ENCODE peak calls at places on chromosomes 12 and 14, in ten cellular contexts. B is progenitor cell of endocrine pancreas; W is G401; P is fibroblast of mammary gland; S is left ventricle myocardium inferior; M is stimulated activated CD8-positive, alpha-beta memory T cell treated with anti-CD3 and anti-CD28 coated beads, Interleukin-7, amount 100 ng/mL, for 24 hours; Y is mammary epithelial cell; G is IMR-90; J is stimulated activated CD4-positive, alpha-beta T cell treated with anti-CD3 and anti-CD28 coated beads, Interleukin-1b, Interleukin-23, amount 100 ng/mL, for 4 hours; N is stomach. H is an unnamed sample.

GRCh38 chr12:15220451-15220850 is 766 bp downstream of the RERG start:
- DNase-seq in G (no peak), B (no peak), P (no peak), W (no peak), N (no peak), M (no peak), J (no peak), S (no peak), Y (no peak), H (no peak)

GRCh38 chr14:24921903-24922302 is 128.0 kb downstream of the STXBP6 start:
- DNase-seq in W (no peak), N (no peak), M (no peak), S (no peak), G (peak; percentile 60), J (no peak), B (no peak), P (peak; percentile 65), Y (peak; percentile 43), H (peak; percentile 59)

GRCh38 chr14:99775351-99775750 is 17.9 kb upstream of the EML1 start:
- DNase-seq in M (no peak), S (no peak), N (no peak), P (no peak), J (no peak), B (no peak), G (no peak), Y (no peak), W (no peak), H (no peak)

GRCh38 chr12:52349196-52349595 is 18.1 kb downstream of the KRT85 start:
- DNase-seq in G (peak; percentile 4), N (no peak), B (no peak), S (no peak), M (no peak), Y (peak; percentile 83), P (peak; percentile 20), W (no peak), J (no peak), H (peak; percentile 43)

GRCh38 chr12:111298583-111299436 is 70.1 kb downstream of the PHETA1 start:
- DNase-seq in W (peak; percentile 53), J (peak; percentile 29), P (peak; percentile 46), B (peak; percentile 57), M (peak; percentile 33), Y (peak; percentile 22), N (peak; percentile 34), S (peak; percentile 28), G (peak; percentile 31), H (peak; percentile 47)

GRCh38 chr12:69689638-69690037 is 9.5 kb downstream of the BEST3 start:
- DNase-seq in M (no peak), S (no peak), W (no peak), Y (no peak), B (no peak), P (no peak), N (no peak), J (no peak), G (no peak), H (no peak)

GRCh38 chr14:67977468-67978034 is 158.0 kb downstream of the RAD51B start:
- DNase-seq in J (no peak), Y (no peak), B (no peak), N (no peak), W (no peak), M (no peak), P (no peak), G (no peak), S (no peak), H (no peak)

GRCh38 chr12:6235906-6236640 is 35.9 kb downstream of the CD9 start:
- DNase-seq in B (no peak), W (no peak), J (no peak), M (no peak), G (no peak), P (no peak), S (no peak), Y (no peak), N (no peak), H (no peak)

GRCh38 chr12:71955946-71956345 is 17.3 kb downstream of the TPH2 start:
- DNase-seq in S (no peak), W (no peak), B (no peak), J (no peak), N (no peak), Y (no peak), P (peak; percentile 39), M (no peak), G (peak; percentile 89), H (peak; percentile 63)

GRCh38 chr12:126726481-126727217 is 1540.3 kb upstream of the TMEM132C start:
- DNase-seq in W (no peak), G (no peak), P (no peak), J (no peak), B (no peak), N (no peak), M (no peak), S (no peak), Y (no peak), H (no peak)

GRCh38 chr12:59372971-59373370 is 222.9 kb upstream of the SLC16A7 start:
- DNase-seq in J (no peak), P (peak; percentile 44), Y (peak; percentile 31), N (no peak), S (no peak), G (peak; percentile 21), W (no peak), M (no peak), B (no peak), H (peak; percentile 39)

GRCh38 chr14:100037351-100037750 is 27.9 kb upstream of the EVL start:
- DNase-seq in N (peak; percentile 30), M (no peak), W (peak; percentile 33), P (peak; percentile 75), S (no peak), B (no peak), G (peak; percentile 71), Y (no peak), J (no peak), H (peak; percentile 85)

GRCh38 chr12:96236221-96236822 is 42.1 kb downstream of the ELK3 start:
- DNase-seq in S (peak; percentile 50), B (no peak), W (peak; percentile 36), M (no peak), G (peak; percentile 51), P (peak; percentile 94), J (no peak), Y (peak; percentile 68), N (no peak), H (peak; percentile 44)

GRCh38 chr12:4274396-4274959 is 916 bp downstream of the CCND2 start:
- DNase-seq in M (no peak), G (no peak), N (no peak), B (no peak), Y (peak; percentile 51), P (no peak), W (peak; percentile 17), S (no peak), J (no peak), H (peak; percentile 15)

GRCh38 chr12:51345681-51346080 is 798 bp downstream of the CELA1 start:
- DNase-seq in S (no peak), N (no peak), Y (no peak), W (no peak), J (no peak), M (no peak), B (no peak), P (peak; percentile 14), G (peak; percentile 16), H (peak; percentile 38)

GRCh38 chr12:109430244-109430643 is 46.9 kb downstream of the KCTD10 start:
- DNase-seq in J (no peak), Y (no peak), S (no peak), P (no peak), W (no peak), G (no peak), N (no peak), B (no peak), M (no peak), H (no peak)

H was measured in iris pigment epithelial cell.